ENCODE peak calls at places on chromosomes 4 and X, in seven cellular contexts. T is A549, O is heart left ventricle, R is body of pancreas, A is uterus, Z is suprapubic skin, J is esophagus squamous epithelium. K is an unnamed sample.

GRCh38 chr4:6349896-6350295 is 80.2 kb downstream of the WFS1 start:
- DNase-seq in A (no peak), R (no peak), J (no peak), T (no peak), Z (no peak), O (no peak), K (no peak)

GRCh38 chr4:53309321-53310020 is 56.4 kb downstream of the SCFD2 start:
- DNase-seq in O (no peak), A (no peak), T (no peak), J (no peak), Z (no peak), R (no peak), K (no peak)

GRCh38 chr4:158667651-158668198 is 4.0 kb downstream of the C4orf46 start:
- DNase-seq in J (no peak), O (no peak), A (no peak), R (no peak), Z (no peak), T (peak), K (no peak)

GRCh38 chrX:134718329-134719317 is 60.4 kb upstream of the PLAC1 start:
- DNase-seq in A (peak), J (no peak), O (peak), T (peak), Z (no peak), R (peak), K (no peak)

GRCh38 chrX:48465336-48465933 is 4.6 kb downstream of the SLC38A5 start:
- DNase-seq in T (no peak), Z (no peak), A (no peak), O (no peak), J (no peak), R (peak), K (no peak)

GRCh38 chr4:179867300-179867878 is 2375.8 kb upstream of the TENM3 start:
- DNase-seq in A (no peak), T (peak), O (no peak), Z (no peak), J (no peak), R (peak), K (peak)

GRCh38 chrX:77788050-77788449 is 2.0 kb upstream of the ATRX start:
- DNase-seq in Z (no peak), T (peak), J (no peak), O (no peak), A (no peak), R (no peak), K (peak)

GRCh38 chr4:65021737-65022136 is 612.5 kb upstream of the TECRL start:
- DNase-seq in R (no peak), O (no peak), T (no peak), Z (no peak), A (no peak), J (no peak), K (no peak)

GRCh38 chr4:53586121-53586816 is 5.0 kb downstream of the LNX1 start:
- DNase-seq in J (no peak), O (no peak), A (no peak), R (no peak), T (no peak), Z (no peak), K (no peak)

GRCh38 chr4:6742507-6742906 is 26.5 kb downstream of the BLOC1S4 start:
- DNase-seq in A (no peak), O (no peak), R (no peak), T (no peak), J (no peak), Z (no peak), K (no peak)

GRCh38 chr4:120053916-120054315 is 12.7 kb downstream of the MAD2L1 start:
- DNase-seq in Z (no peak), A (no peak), R (no peak), J (no peak), O (no peak), T (no peak), K (no peak)

GRCh38 chrX:9942086-9942485 is 25.1 kb upstream of the CLDN34 start:
- DNase-seq in A (no peak), O (no peak), T (no peak), J (no peak), Z (no peak), R (no peak), K (no peak)

GRCh38 chr4:103021120-103021519 is 1.6 kb upstream of the SLC9B1 start:
- DNase-seq in Z (no peak), T (no peak), A (no peak), R (no peak), J (no peak), O (no peak), K (no peak)

GRCh38 chr4:103018391-103019318 is 850 bp downstream of the SLC9B1 start:
- DNase-seq in A (peak), Z (no peak), O (peak), R (peak), J (no peak), T (peak), K (peak)

GRCh38 chr4:103024996-103025395 is 5.5 kb upstream of the SLC9B1 start:
- DNase-seq in J (no peak), Z (no peak), A (no peak), O (no peak), R (no peak), T (no peak), K (no peak)

DNA sequence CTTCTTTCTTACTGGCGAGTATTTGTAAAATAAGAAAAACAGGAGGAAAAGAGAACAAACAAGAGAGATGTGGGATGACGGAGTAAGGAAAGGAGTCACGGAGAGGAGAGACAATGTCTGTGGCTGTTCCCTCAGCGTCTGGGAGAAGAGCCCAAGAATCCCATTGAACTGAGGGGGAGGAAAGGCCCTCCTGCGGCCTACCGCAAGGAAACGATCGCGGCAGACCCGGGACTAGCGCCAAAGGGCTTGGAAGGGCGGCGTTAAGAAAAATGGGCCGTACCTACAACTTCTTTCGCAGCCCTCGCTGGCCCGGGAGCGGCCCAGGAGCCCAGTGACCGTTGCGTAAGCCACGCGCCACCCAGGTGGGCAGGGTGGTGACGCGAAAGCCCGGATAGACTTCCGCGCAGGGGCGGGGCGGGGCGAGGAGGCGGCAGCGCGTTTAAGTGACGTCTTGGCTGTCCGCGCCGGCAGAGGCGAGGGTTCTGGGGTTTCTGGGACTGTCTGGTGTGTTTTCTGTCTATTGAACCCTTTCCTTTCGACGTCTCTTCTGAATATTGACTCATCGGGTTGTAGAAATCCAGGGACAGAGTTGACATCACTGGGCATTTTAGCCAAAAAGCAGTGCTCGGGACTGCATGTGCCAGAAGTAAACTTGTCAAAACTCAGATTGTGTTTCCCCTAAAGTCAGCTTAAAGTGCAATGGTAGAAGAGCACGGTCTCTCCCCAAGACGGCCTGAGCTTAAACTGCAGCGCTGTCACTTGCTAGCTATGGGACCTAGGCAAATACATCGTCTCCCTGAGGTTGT is at the start of gene SLC9B1:
- DNase-seq in Z (peak), J (peak), T (peak), O (peak), A (peak), R (peak), K (peak)
- TF ChIP-seq POLR2A in Z (peak), J (peak), T (peak), O (no peak), A (peak), R (peak), K (peak)

GRCh38 chr4:173381610-173382009 is 10.9 kb downstream of the SAP30 start:
- DNase-seq in T (no peak), A (no peak), O (no peak), Z (no peak), R (no peak), J (no peak), K (no peak)

GRCh38 chr4:173391691-173392090 is 7.2 kb downstream of the SCRG1 start:
- DNase-seq in A (no peak), J (no peak), R (no peak), Z (no peak), O (no peak), T (no peak), K (no peak)

GRCh38 chr4:173382349-173382748 is 11.6 kb downstream of the SAP30 start:
- DNase-seq in J (no peak), R (no peak), Z (no peak), T (no peak), O (no peak), A (no peak), K (no peak)

GRCh38 chr4:173380987-173381386 is 10.2 kb downstream of the SAP30 start:
- DNase-seq in Z (no peak), A (no peak), O (no peak), J (no peak), T (no peak), R (no peak), K (no peak)

DNA sequence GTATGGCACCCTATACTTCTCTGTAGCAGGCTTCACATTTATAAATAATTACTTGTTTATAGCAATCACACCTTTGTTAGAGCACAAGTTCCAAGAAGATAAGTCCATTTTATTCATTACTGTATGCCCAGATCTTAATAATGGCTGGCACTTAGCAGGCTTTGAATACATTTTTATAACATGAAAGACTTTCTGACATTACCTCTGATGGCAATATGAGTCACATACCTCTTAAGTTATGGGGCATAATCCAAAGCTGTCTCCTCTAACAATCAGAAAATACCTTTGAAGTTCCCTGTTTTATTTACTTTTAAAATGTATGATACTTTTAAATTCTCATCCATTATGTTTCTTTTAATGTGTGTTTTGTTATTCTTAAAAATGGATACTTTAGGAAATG is 12.2 kb downstream of the SCRG1 start:
- DNase-seq in J (no peak), A (no peak), T (no peak), O (no peak), Z (no peak), R (no peak), K (no peak)
- H3K4me3 ChIP-seq in J (no peak), A (no peak), T (no peak), O (no peak), Z (no peak), R (no peak), K (no peak)

DNA sequence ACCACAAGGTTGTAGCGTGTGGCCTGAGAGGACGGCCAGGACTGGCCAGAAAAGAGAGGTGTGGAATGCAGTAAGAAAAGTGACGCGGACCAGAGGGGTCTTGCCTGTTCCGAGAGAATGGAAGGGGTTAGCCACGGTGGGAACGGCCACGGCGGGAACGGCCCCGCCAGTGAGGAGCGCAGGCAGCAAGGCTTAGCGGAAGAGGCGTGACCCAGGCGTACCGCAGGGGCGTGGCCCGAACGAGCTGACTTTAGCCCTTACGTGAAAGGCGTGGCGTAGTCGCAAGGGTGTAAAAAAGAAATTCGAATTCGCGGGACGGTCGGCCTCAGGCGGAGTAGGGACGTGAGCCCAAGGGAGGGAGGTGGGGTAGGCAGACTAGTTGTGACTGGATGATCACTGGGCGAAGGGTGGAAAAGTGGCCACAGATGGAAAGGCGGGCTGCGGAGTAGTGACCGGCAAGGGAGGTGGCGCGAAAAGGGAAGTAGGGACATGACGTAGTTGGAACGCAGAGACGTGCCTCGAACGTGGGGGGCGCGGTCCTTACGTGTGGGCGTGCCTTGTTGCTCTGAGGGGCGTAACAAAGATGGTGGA is 10.4 kb upstream of the CLTRN start:
- DNase-seq in A (peak), J (peak), Z (peak), T (peak), R (peak), O (peak), K (peak)
- TF ChIP-seq POLR2A in A (peak), J (peak), Z (peak), T (no peak), R (peak), O (no peak), K (no peak)

DNA sequence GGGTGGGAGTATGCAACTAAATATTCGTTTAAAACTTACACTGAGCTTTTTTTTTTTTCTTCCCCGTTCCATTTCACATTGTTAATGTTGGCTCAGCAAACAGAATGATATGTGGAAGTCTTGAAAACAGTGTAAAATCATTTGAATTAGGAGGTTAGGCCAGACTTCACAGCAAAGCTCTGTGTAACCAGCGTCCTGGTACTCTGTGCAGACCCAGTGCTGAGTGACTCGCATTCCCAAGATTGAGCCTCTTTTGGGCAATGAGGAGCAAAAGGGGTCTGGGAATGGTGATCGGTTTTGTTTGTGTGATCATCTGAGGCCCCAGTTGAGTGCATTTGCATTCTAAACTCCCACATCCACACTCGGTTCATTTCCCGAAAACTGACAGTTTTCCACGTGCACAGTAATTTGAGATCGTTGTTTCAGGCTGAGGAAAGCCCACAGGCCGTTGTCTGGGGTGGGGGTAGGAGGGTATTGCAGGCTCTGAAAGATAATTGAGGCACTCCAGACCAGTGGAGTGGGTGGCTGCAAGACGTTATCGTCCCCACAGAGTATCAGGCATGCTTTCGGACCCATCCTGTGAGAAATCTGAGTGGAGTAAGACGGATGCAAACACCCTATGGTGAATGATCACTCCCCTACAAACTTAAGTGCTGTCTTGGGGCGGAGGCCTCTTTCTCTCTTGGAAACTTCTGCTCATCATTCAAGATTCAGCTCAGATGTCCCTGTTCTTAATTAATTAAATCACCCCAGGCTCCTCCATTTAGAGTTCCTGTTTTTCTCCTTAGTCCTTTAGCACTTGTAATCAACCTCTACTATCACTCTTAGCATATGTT is 96.0 kb downstream of the AFF1 start:
- DNase-seq in O (no peak), R (no peak), Z (no peak), J (no peak), A (peak), T (no peak), K (peak)
- H3K4me3 ChIP-seq in O (peak), R (no peak), Z (no peak), J (no peak), A (peak), T (no peak), K (no peak)

GRCh38 chr4:122922877-122923511 is 597 bp upstream of the NUDT6 start:
- DNase-seq in R (peak), T (peak), Z (peak), J (peak), A (peak), O (peak), K (peak)
- TF ChIP-seq POLR2A in R (no peak), T (no peak), Z (no peak), J (no peak), A (peak), O (no peak), K (no peak)

DNA sequence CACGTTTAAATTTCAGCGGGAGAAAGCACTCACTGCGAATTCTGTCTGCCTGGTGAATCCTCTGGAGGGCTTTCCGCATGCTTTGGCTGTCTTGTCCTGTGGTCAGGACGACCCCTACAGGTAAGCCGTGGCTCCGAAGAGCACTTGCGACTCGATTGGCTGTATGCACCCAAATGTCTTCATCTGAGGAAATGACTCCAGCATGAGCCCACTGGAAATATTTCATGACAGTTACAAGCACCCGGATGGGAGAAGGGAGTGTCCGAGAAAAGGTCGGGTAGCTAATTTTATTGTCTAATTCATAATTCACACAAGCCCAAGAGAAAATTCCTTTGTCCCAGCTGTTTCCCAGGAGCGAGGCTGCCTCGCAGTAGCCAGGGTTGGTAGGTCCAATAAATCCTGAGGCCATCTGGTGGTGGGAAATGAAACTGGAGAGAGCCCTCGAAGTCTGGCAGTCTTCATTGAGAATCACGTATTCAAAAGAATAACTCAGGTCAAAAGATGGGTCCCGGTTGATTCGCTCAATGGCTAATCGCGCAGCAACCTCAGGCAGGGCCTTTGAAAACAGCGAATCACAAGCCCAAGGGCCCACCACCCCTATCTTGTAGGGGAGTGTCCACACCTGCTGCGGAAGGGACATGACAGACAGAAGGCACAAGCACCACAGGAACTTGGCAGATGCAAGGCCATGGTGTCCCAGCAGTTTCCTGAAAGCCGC is 6.6 kb downstream of the GUCY2F start:
- DNase-seq in J (no peak), R (peak), O (peak), T (peak), A (peak), Z (no peak), K (peak)
- H3K4me3 ChIP-seq in J (no peak), R (no peak), O (no peak), T (no peak), A (no peak), Z (peak), K (no peak)

GRCh38 chr4:30262379-30262778 is 457.8 kb upstream of the PCDH7 start:
- DNase-seq in O (no peak), A (no peak), Z (no peak), T (no peak), R (no peak), J (no peak), K (no peak)

GRCh38 chr4:30264465-30264864 is 455.7 kb upstream of the PCDH7 start:
- DNase-seq in T (no peak), O (no peak), R (no peak), Z (no peak), J (no peak), A (no peak), K (no peak)

GRCh38 chr4:30269850-30270249 is 450.3 kb upstream of the PCDH7 start:
- DNase-seq in A (no peak), R (no peak), Z (no peak), T (peak), O (no peak), J (no peak), K (no peak)

DNA sequence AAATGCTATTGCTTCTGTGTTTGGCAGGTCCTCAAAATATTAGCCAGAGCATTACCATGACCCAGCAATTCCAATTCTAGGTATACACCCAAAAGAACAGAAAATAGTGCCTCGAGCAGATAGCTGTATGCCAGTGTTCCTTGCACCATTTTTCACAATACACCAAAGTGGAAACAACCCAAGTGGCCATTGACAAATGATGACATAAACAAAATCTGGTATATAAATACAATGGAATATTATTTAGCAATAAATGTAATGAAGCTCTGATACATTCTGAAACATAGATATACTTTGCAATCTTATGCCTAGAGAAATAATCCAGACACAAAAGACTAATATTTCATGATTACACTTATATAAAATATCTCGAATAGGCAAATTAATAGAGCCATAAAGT is 451.8 kb upstream of the PCDH7 start:
- DNase-seq in R (no peak), A (no peak), J (no peak), T (no peak), Z (no peak), O (no peak), K (no peak)
- TF ChIP-seq POLR2A in R (no peak), A (no peak), J (no peak), T (no peak), Z (no peak), O (no peak), K (no peak)

GRCh38 chr4:183988874-183989273 is 83.8 kb downstream of the STOX2 start:
- DNase-seq in O (no peak), R (no peak), A (no peak), T (peak), Z (no peak), J (no peak), K (no peak)
- H3K4me3 ChIP-seq in O (peak), R (no peak), A (peak), T (peak), Z (no peak), J (peak), K (no peak)